ENCODE peak calls at places on chromosomes 2 and 18, in five cellular contexts. K, C, T, V and D are unnamed samples.

GRCh38 chr2:45259547-45260160 is 250.4 kb upstream of the SIX2 start:
- DNase-seq in K (no peak), T (no peak), V (no peak), C (no peak), D (no peak)

GRCh38 chr2:104854507-104855173 is 725 bp downstream of the POU3F3 start:
- DNase-seq in T (no peak), V (no peak), K (no peak), C (no peak), D (no peak)

GRCh38 chr2:129078548-129078947 is 759.9 kb upstream of the HS6ST1 start:
- DNase-seq in T (peak), V (no peak), K (no peak), C (no peak), D (no peak)

GRCh38 chr2:94875064-94875819 is 4.0 kb downstream of the TEKT4 start:
- DNase-seq in C (no peak), T (no peak), K (no peak), V (no peak), D (no peak)

GRCh38 chr2:47403829-47404228 is 873 bp downstream of the MSH2 start:
- DNase-seq in T (peak), V (no peak), K (no peak), C (no peak), D (no peak)

GRCh38 chr2:232419245-232420072 is 12.8 kb downstream of the ALPG start:
- DNase-seq in T (no peak), K (no peak), V (no peak), C (no peak), D (no peak)

GRCh38 chr2:111188681-111189080 is 68.0 kb downstream of the BCL2L11 start:
- DNase-seq in V (peak), T (no peak), K (no peak), C (no peak), D (no peak)

GRCh38 chr2:42010743-42011298 is 37.0 kb upstream of the PKDCC start:
- DNase-seq in C (no peak), T (no peak), K (no peak), V (no peak), D (no peak)

GRCh38 chr2:9655441-9656269 is 24.9 kb upstream of the YWHAQ start:
- DNase-seq in V (peak), T (no peak), K (no peak), C (no peak), D (no peak)

GRCh38 chr2:43340945-43341356 is 114.5 kb upstream of the ZFP36L2 start:
- DNase-seq in T (no peak), K (no peak), C (no peak), V (no peak), D (no peak)

GRCh38 chr18:38690626-38691025 is 1125.0 kb upstream of the CELF4 start:
- DNase-seq in K (no peak), V (no peak), C (no peak), T (no peak), D (no peak)

GRCh38 chr18:25921677-25922421 is 168.6 kb downstream of the SS18 start:
- DNase-seq in K (no peak), C (no peak), V (peak), T (no peak), D (peak)

GRCh38 chr2:180622122-180622918 is 358.1 kb upstream of the UBE2E3 start:
- DNase-seq in T (no peak), K (no peak), V (no peak), C (no peak), D (no peak)

GRCh38 chr18:75211002-75211621 is 515 bp downstream of the TSHZ1 start:
- DNase-seq in K (no peak), T (no peak), C (no peak), V (peak), D (no peak)

GRCh38 chr2:128162266-128162665 is 71.3 kb downstream of the UGGT1 start:
- DNase-seq in C (no peak), V (no peak), K (no peak), T (no peak), D (no peak)

GRCh38 chr2:176096243-176096985 is 3.2 kb upstream of the HOXD12 start:
- DNase-seq in T (no peak), C (no peak), K (no peak), V (no peak), D (no peak)

GRCh38 chr2:229089806-229090205 is 181.3 kb downstream of the PID1 start:
- DNase-seq in K (peak), C (no peak), T (no peak), V (no peak), D (no peak)

GRCh38 chr18:50726960-50727589 is 92.7 kb downstream of the MRO start:
- DNase-seq in K (no peak), T (no peak), V (no peak), C (no peak), D (no peak)

GRCh38 chr2:11270891-11271290 is 73.5 kb downstream of the ROCK2 start:
- DNase-seq in C (no peak), V (no peak), T (no peak), K (no peak), D (no peak)

GRCh38 chr2:79788952-79789612 is 276.2 kb downstream of the CTNNA2 start:
- DNase-seq in T (no peak), K (no peak), C (no peak), V (no peak), D (no peak)

GRCh38 chr18:32440478-32440877 is 30.2 kb downstream of the GAREM1 start:
- DNase-seq in V (no peak), T (no peak), C (no peak), K (no peak), D (no peak)

GRCh38 chr2:42813773-42814172 is 21.4 kb upstream of the HAAO start:
- DNase-seq in V (no peak), T (no peak), K (no peak), C (no peak), D (no peak)

GRCh38 chr18:13159579-13159978 is 59.0 kb upstream of the LDLRAD4 start:
- DNase-seq in C (no peak), K (peak), V (peak), T (no peak), D (peak)

GRCh38 chr18:36402765-36403396 is 105.4 kb downstream of the FHOD3 start:
- DNase-seq in T (no peak), V (no peak), K (no peak), C (peak), D (no peak)